ENCODE peak calls at places on chromosomes 1 and 21, in nine cellular contexts. R, K, O, Q, T, C, P, H and M are unnamed samples.
A peak's percentile ranks its signal among the peaks of the same experiment; 100 is the strongest.

GRCh38 chr1:101178688-101179491 is 57.9 kb upstream of the S1PR1 start:
- DNase-seq in H (no peak), T (no peak), O (no peak), R (no peak), P (no peak), Q (no peak), K (no peak), C (no peak), M (no peak)

GRCh38 chr1:145963218-145964019 is 956 bp downstream of the ANKRD34A start:
- DNase-seq in Q (no peak), K (no peak), H (peak; percentile 59), P (no peak), T (peak; percentile 85), C (no peak), O (no peak), R (no peak), M (peak; percentile 53)

GRCh38 chr1:155910621-155911121 is 478 bp downstream of the RIT1 start:
- DNase-seq in T (peak; percentile 52), K (peak; percentile 33), C (no peak), O (no peak), R (peak; percentile 54), H (no peak), Q (no peak), P (no peak), M (peak; percentile 59)

GRCh38 chr1:56508523-56508983 is 70.8 kb downstream of the PLPP3 start:
- DNase-seq in T (peak; percentile 21), R (no peak), O (no peak), Q (no peak), H (no peak), C (peak; percentile 72), P (no peak), K (peak; percentile 84), M (no peak)

GRCh38 chr1:164604541-164604940 is 45.6 kb downstream of the PBX1 start:
- DNase-seq in C (no peak), T (peak; percentile 67), P (no peak), R (no peak), H (no peak), O (no peak), Q (no peak), K (no peak), M (peak; percentile 21)

GRCh38 chr1:147077936-147078605 is 94.2 kb downstream of the PRKAB2 start:
- DNase-seq in O (no peak), Q (no peak), P (no peak), K (no peak), C (no peak), H (no peak), R (peak; percentile 62), T (no peak), M (no peak)

GRCh38 chr1:198205021-198205684 is 48.4 kb downstream of the NEK7 start:
- DNase-seq in R (no peak), C (peak; percentile 40), H (no peak), T (no peak), P (no peak), O (no peak), K (no peak), Q (no peak), M (peak; percentile 32)

GRCh38 chr1:47434051-47434842 is 3.6 kb upstream of the FOXD2 start:
- DNase-seq in H (no peak), C (peak; percentile 58), T (peak; percentile 47), R (peak; percentile 53), Q (no peak), O (no peak), K (peak; percentile 58), P (no peak), M (peak; percentile 52)

GRCh38 chr1:97192872-97193572 is 471.4 kb downstream of the PTBP2 start:
- DNase-seq in K (no peak), O (peak; percentile 47), R (no peak), T (peak; percentile 95), Q (no peak), C (no peak), P (no peak), H (no peak), M (peak; percentile 98)

GRCh38 chr1:55718758-55719671 is 503.9 kb upstream of the USP24 start:
- DNase-seq in T (peak; percentile 100), K (peak; percentile 55), P (peak; percentile 60), Q (no peak), C (peak; percentile 20), H (no peak), O (peak; percentile 91), R (peak; percentile 11), M (peak; percentile 100)

GRCh38 chr21:38126677-38127271 is 130.0 kb upstream of the KCNJ15 start:
- DNase-seq in H (peak; percentile 48), O (no peak), K (peak; percentile 23), C (peak; percentile 35), Q (no peak), R (peak; percentile 85), P (peak; percentile 40), T (peak; percentile 52), M (peak; percentile 18)

GRCh38 chr1:15947382-15948090 is 28.4 kb downstream of the ZBTB17 start:
- DNase-seq in C (no peak), H (no peak), O (no peak), T (no peak), K (peak; percentile 15), Q (no peak), P (no peak), R (no peak), M (no peak)

GRCh38 chr1:27656157-27656893 is 15.7 kb downstream of the IFI6 start:
- DNase-seq in C (peak; percentile 69), K (peak; percentile 76), R (peak; percentile 91), P (peak; percentile 91), T (peak; percentile 65), O (no peak), H (no peak), Q (no peak), M (peak; percentile 83)

GRCh38 chr1:171277534-171277933 is 29.2 kb downstream of the FMO1 start:
- DNase-seq in Q (no peak), T (no peak), P (no peak), O (no peak), K (no peak), H (no peak), C (no peak), R (no peak), M (no peak)

GRCh38 chr1:213055087-213055591 is 4.1 kb downstream of the RPS6KC1 start:
- DNase-seq in Q (no peak), K (no peak), P (no peak), R (no peak), C (no peak), H (no peak), T (no peak), O (no peak), M (no peak)

GRCh38 chr1:41835488-41835887 is 83.2 kb downstream of the HIVEP3 start:
- DNase-seq in R (no peak), T (peak; percentile 43), C (no peak), P (no peak), K (no peak), Q (no peak), O (no peak), H (no peak), M (peak; percentile 39)

GRCh38 chr1:2413495-2414296 is 1.3 kb upstream of the PEX10 start:
- DNase-seq in P (no peak), Q (no peak), C (no peak), T (no peak), R (peak; percentile 38), K (no peak), O (no peak), H (no peak), M (no peak)

GRCh38 chr1:200029035-200029623 is 1.6 kb downstream of the NR5A2 start:
- DNase-seq in Q (no peak), K (no peak), T (peak; percentile 55), O (no peak), C (no peak), H (peak; percentile 52), P (no peak), R (peak; percentile 79), M (no peak)

GRCh38 chr1:25677193-25677773 is 60.7 kb downstream of the MAN1C1 start:
- DNase-seq in O (no peak), K (no peak), R (no peak), P (no peak), H (peak; percentile 22), Q (no peak), T (no peak), C (no peak), M (no peak)